ENCODE peak calls at places on chromosome 13, in five cellular contexts. S is neural progenitor cell, F is astrocyte, P is adrenal gland, H is DND-41. K is an unnamed sample.

GRCh38 chr13:42047561-42048322 is 706 bp upstream of the DGKH start:
- DNase-seq in F (peak; percentile 65), S (peak; percentile 79), H (peak; percentile 45), P (peak; percentile 36), K (peak; percentile 36)

GRCh38 chr13:112965573-112966115 is 3.4 kb upstream of the MCF2L start:
- DNase-seq in H (no peak), S (no peak), P (no peak), F (no peak), K (no peak)

GRCh38 chr13:36819811-36820140 is 754 bp downstream of the RFXAP start:
- DNase-seq in H (peak; percentile 64), F (peak; percentile 36), S (peak; percentile 61), P (no peak), K (no peak)

GRCh38 chr13:113545455-113545930 is 39.1 kb upstream of the TFDP1 start:
- DNase-seq in P (no peak), F (no peak), H (no peak), S (no peak), K (no peak)

GRCh38 chr13:31056650-31057275 is 104.9 kb downstream of the HSPH1 start:
- DNase-seq in H (no peak), S (no peak), F (no peak), P (no peak), K (no peak)

GRCh38 chr13:65600702-65601101 is 1629.4 kb downstream of the PCDH9 start:
- DNase-seq in S (no peak), P (no peak), H (no peak), F (peak; percentile 65), K (no peak)

GRCh38 chr13:98301721-98302120 is 124.7 kb upstream of the RNF113B start:
- DNase-seq in H (no peak), P (no peak), S (no peak), F (peak; percentile 65), K (no peak)

GRCh38 chr13:73039201-73040108 is 19.4 kb upstream of the KLF5 start:
- DNase-seq in P (no peak), F (no peak), S (no peak), H (no peak), K (peak; percentile 77)

GRCh38 chr13:28620011-28620830 is 38.7 kb upstream of the POMP start:
- DNase-seq in P (no peak), H (no peak), F (no peak), S (no peak), K (no peak)

GRCh38 chr13:36736119-36736726 is 62.4 kb downstream of the SERTM1 start:
- DNase-seq in H (peak; percentile 43), S (peak; percentile 74), P (peak; percentile 54), F (peak; percentile 37), K (peak; percentile 58)

GRCh38 chr13:114124921-114125320 is 7.5 kb downstream of the RASA3 start:
- DNase-seq in S (no peak), P (no peak), H (peak; percentile 49), F (peak; percentile 83), K (no peak)

GRCh38 chr13:49497272-49497671 is 1.5 kb downstream of the PHF11 start:
- DNase-seq in H (no peak), F (no peak), S (no peak), P (no peak), K (no peak)

GRCh38 chr13:37429976-37430375 is 168.6 kb downstream of the POSTN start:
- DNase-seq in P (no peak), S (no peak), F (peak; percentile 82), H (no peak), K (no peak)

GRCh38 chr13:106446011-106446410 is 89.5 kb downstream of the EFNB2 start:
- DNase-seq in H (no peak), S (peak; percentile 30), F (peak; percentile 78), P (no peak), K (no peak)

GRCh38 chr13:110210604-110210985 is 96.4 kb downstream of the COL4A1 start:
- DNase-seq in S (no peak), H (no peak), F (no peak), P (no peak), K (no peak)

GRCh38 chr13:99973163-99973785 is 1.7 kb upstream of the ZIC5 start:
- DNase-seq in S (no peak), F (no peak), H (no peak), P (no peak), K (no peak)

GRCh38 chr13:40101708-40102359 is 446.4 kb downstream of the COG6 start:
- DNase-seq in H (no peak), F (no peak), P (no peak), S (no peak), K (no peak)

GRCh38 chr13:29260684-29261083 is 334.8 kb downstream of the SLC7A1 start:
- DNase-seq in S (no peak), F (no peak), P (no peak), H (no peak), K (no peak)

GRCh38 chr13:30743319-30744055 is 8.1 kb downstream of the ALOX5AP start:
- DNase-seq in F (peak; percentile 100), P (no peak), S (no peak), H (no peak), K (no peak)

GRCh38 chr13:40776681-40777165 is 5.7 kb upstream of the MRPS31 start:
- DNase-seq in P (no peak), H (peak; percentile 82), S (no peak), F (peak; percentile 66), K (peak; percentile 89)

GRCh38 chr13:28569886-28570285 is 75.0 kb upstream of the FLT1 start:
- DNase-seq in P (no peak), F (no peak), S (no peak), H (no peak), K (no peak)

GRCh38 chr13:113087923-113088690 is 17.5 kb upstream of the F7 start:
- DNase-seq in S (no peak), H (no peak), P (no peak), F (no peak), K (no peak)

GRCh38 chr13:92590503-92590908 is 636.1 kb upstream of the GPC6 start:
- DNase-seq in P (no peak), S (no peak), H (no peak), F (peak; percentile 88), K (no peak)
- H3K4me3 ChIP-seq in P (no peak overlapping the region), S (no peak overlapping the region), H (no peak overlapping the region), F (no peak overlapping the region), K (no peak overlapping the region)

DNA sequence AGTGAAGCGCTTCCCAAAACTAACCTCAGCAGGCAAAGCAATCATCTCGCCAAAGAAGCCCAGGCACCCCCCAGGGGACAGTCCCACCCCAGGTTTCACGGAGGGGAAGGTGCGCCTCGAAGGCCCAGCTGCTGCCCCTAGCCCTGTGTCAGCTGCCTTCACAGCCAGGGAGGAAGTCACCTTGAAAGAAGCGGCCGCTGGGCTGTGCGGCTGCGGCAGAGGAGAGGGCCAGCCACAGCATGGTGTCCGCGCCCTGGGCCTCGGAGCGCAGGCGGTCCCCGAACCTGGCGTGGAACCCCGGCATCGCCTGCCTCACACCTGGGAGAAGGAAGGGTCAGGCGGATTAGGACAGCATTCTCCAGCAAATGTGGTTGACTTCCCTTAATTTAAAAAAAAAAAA is 35.0 kb downstream of the DHRS12 start:
- DNase-seq in F (no peak), P (no peak), S (no peak), H (no peak), K (no peak)
- H3K27ac ChIP-seq in F (no peak overlapping the region), P (no peak overlapping the region), S (no peak overlapping the region), H (no peak overlapping the region), K (no peak overlapping the region)

DNA sequence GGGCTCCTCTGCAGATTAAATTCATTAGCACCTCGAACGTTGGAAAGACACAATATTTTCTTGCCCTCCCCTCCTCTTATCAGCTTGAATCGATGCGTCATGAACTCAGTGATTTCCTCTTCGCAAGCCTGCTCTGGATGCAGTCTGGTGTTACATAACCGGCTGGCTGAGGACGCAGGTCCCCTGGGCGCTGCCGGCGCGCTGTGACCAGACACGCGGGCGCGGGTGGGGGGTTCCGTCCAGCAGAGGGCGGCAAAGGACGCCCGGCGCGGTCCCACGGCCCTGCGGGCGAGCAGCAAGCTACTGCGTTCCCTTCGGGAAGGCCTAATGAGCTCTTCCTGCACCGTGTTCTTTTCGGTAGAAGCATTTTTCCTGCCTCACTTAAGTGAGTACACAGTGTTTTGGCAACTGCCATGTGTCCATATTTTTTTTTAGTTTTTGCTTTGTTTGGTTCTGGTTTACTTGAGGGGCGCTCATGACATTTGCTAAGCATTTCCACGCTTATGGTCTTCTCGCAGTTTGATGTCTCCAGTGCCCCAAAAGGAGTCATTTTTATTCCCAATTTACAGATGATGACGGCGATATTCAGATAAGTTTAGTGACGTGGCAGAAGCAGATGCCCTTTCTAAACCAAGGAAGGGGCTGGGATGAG is 112.2 kb upstream of the MBNL2 start:
- DNase-seq in S (peak; percentile 86), P (peak; percentile 95), F (peak; percentile 84), H (peak; percentile 76), K (peak; percentile 70)
- H3K4me3 ChIP-seq in S (no peak overlapping the region), P (no peak overlapping the region), F (no peak overlapping the region), H (no peak overlapping the region), K (no peak overlapping the region)

GRCh38 chr13:25840931-25841330 is 210.9 kb downstream of the SHISA2 start:
- DNase-seq in P (no peak), H (no peak), S (no peak), F (no peak), K (no peak)
- H3K27ac ChIP-seq in P (no peak overlapping the region), H (no peak overlapping the region), S (no peak overlapping the region), F (no peak overlapping the region), K (no peak overlapping the region)

GRCh38 chr13:95716231-95716630 is 39.3 kb downstream of the DNAJC3 start:
- DNase-seq in S (peak; percentile 17), F (no peak), P (no peak), H (no peak), K (no peak)
- H3K4me3 ChIP-seq in S (no peak overlapping the region), F (no peak overlapping the region), P (no peak overlapping the region), H (no peak overlapping the region), K (no peak overlapping the region)

DNA sequence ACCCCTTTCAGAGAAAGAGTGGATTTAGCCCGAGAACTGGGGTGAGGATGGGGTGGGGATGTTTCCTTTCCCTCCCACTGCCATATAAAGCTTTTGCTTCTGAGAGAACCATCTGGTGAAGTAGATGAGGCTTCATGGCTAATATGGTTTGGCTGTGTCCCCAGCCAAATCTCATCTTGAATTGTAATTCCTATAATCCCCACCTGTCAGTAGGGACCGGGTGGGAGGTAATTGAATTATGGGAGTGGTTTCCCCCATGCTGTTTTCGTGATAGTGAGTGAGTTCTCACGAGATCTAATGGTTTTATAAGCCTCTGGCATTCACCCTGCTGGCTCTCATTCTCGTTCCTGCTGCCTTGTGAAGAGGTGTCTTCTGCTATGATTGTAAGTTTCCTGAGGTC is 270.9 kb downstream of the LMO7 start:
- DNase-seq in F (no peak), S (no peak), H (no peak), P (no peak), K (no peak)
- H3K27ac ChIP-seq in F (no peak overlapping the region), S (peak overlapping the region; percentile 42), H (no peak overlapping the region), P (no peak overlapping the region), K (no peak overlapping the region)

GRCh38 chr13:60164490-60164889 is 762 bp upstream of the DIAPH3 start:
- DNase-seq in F (no peak), P (no peak), S (peak; percentile 19), H (no peak), K (no peak)
- H3K4me3 ChIP-seq in F (peak overlapping the region; percentile 94), P (peak overlapping the region; percentile 73), S (peak overlapping the region; percentile 98), H (peak overlapping the region; percentile 74), K (peak overlapping the region; percentile 63)

DNA sequence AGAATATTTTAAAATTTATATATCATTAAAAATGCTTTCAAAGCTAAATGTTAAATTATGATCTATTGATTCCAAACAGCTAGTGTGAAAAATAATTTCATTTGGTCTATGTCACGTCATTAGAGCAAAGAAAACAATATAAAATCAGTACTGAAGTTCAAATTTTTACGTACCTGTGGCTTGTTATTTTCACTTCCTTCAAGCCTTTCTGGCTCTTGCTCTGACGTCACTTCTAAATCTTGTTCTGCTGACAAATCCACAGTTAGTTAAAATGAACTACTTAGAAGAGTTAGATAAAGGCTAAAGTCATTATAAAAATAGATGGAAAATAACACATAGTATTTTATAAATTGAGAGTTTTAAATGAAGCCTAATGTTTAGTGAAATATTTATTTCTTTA is 147.7 kb upstream of the TUBA3C start:
- DNase-seq in S (no peak), H (no peak), P (no peak), F (no peak), K (no peak)
- H3K27ac ChIP-seq in S (no peak overlapping the region), H (no peak overlapping the region), P (no peak overlapping the region), F (no peak overlapping the region), K (no peak overlapping the region)